ENCODE peak calls at places on chromosomes 2 and 18, in seven cellular contexts. P is right lobe of liver; T is left colon; Z is stimulated activated naive CD8-positive, alpha-beta T cell treated with anti-CD3 and anti-CD28 coated beads, Interleukin-15, Interleukin-2, amounts not matched to agents 100 U/mL and 50 U/mL, for 24 hours; M is lower lobe of right lung; C is activated naive CD8-positive, alpha-beta T cell treated with anti-CD3 and anti-CD28 coated beads, Interleukin-2, amount 50 U/mL, for 24 hours; A is activated CD8-positive, alpha-beta T cell treated with anti-CD3 and anti-CD28 coated beads, Interleukin-2, amount 10 ng/mL, durations not matched to agents 7 days and 5 days. V is an unnamed sample.

GRCh38 chr2:224952942-224953657 is 89.2 kb downstream of the DOCK10 start:
- ATAC-seq in P (peak), T (peak), Z (peak), M (peak), C (peak), A (peak), V (peak)

GRCh38 chr2:39666489-39667141 is 898 bp downstream of the TMEM178A start:
- ATAC-seq in P (no peak), T (no peak), Z (no peak), M (no peak), C (no peak), A (no peak), V (no peak)

GRCh38 chr2:37671816-37672103 is 318 bp upstream of the CDC42EP3 start:
- ATAC-seq in P (peak), T (no peak), Z (peak), M (no peak), C (no peak), A (no peak), V (peak)

GRCh38 chr18:34942975-34943374 is 98.2 kb upstream of the MAPRE2 start:
- ATAC-seq in P (no peak), T (peak), Z (no peak), M (no peak), C (no peak), A (no peak), V (no peak)

GRCh38 chr2:237571551-237571950 is 5.2 kb downstream of the PRLH start:
- ATAC-seq in P (no peak), T (no peak), Z (no peak), M (no peak), C (no peak), A (no peak), V (no peak)

GRCh38 chr2:11254100-11254536 is 90.3 kb downstream of the ROCK2 start:
- ATAC-seq in P (peak), T (peak), Z (no peak), M (no peak), C (no peak), A (no peak), V (no peak)

GRCh38 chr2:28366496-28367282 is 26.0 kb upstream of the FOSL2 start:
- ATAC-seq in P (peak), T (peak), Z (peak), M (peak), C (peak), A (peak), V (peak)

GRCh38 chr2:96770451-96770850 is 9.7 kb downstream of the CNNM4 start:
- ATAC-seq in P (no peak), T (no peak), Z (no peak), M (no peak), C (no peak), A (no peak), V (no peak)

GRCh38 chr2:136871424-136871823 is 106.1 kb downstream of the THSD7B start:
- ATAC-seq in P (no peak), T (no peak), Z (no peak), M (no peak), C (no peak), A (no peak), V (no peak)